ENCODE peak calls at places on chromosome 1, in four cellular contexts. E is HFFc6, W is NCI-H1436, T is ELF-1. M is an unnamed sample.

GRCh38 chr1:197557302-197557701 is 218.0 kb downstream of the DENND1B start:
- DNase-seq in E (peak; percentile 6), W (no peak), T (no peak), M (no peak)

GRCh38 chr1:228372183-228373003 is 34.2 kb downstream of the TRIM11 start:
- DNase-seq in E (no peak), W (no peak), T (no peak), M (no peak)

GRCh38 chr1:40315795-40316594 is 1.1 kb downstream of the COL9A2 start:
- DNase-seq in E (no peak), W (no peak), T (peak; percentile 63), M (no peak)

GRCh38 chr1:29237906-29238600 is 1.7 kb downstream of the PTPRU start:
- DNase-seq in E (no peak), W (no peak), T (peak; percentile 70), M (no peak)

GRCh38 chr1:44471911-44472439 is 66.9 kb downstream of the RNF220 start:
- DNase-seq in E (no peak), W (no peak), T (no peak), M (no peak)

GRCh38 chr1:20048563-20048962 is 21.4 kb upstream of the PLA2G5 start:
- DNase-seq in E (no peak), W (no peak), T (no peak), M (no peak)

GRCh38 chr1:2837316-2837715 is 35.8 kb upstream of the TTC34 start:
- DNase-seq in E (no peak), W (no peak), T (no peak), M (no peak)

GRCh38 chr1:20693623-20694022 is 24.2 kb downstream of the KIF17 start:
- DNase-seq in E (no peak), W (no peak), T (no peak), M (no peak)

GRCh38 chr1:201076036-201076435 is 36.2 kb downstream of the CACNA1S start:
- DNase-seq in E (no peak), W (no peak), T (no peak), M (no peak)

GRCh38 chr1:1768249-1768992 is 9.8 kb downstream of the NADK start:
- DNase-seq in E (no peak), W (no peak), T (no peak), M (no peak)

GRCh38 chr1:21254335-21254951 is 35.8 kb downstream of the ECE1 start:
- DNase-seq in E (no peak), W (no peak), T (no peak), M (no peak)

GRCh38 chr1:51301844-51302162 is 28.6 kb downstream of the TTC39A start:
- DNase-seq in E (no peak), W (no peak), T (no peak), M (no peak)

GRCh38 chr1:213715182-213715581 is 272.6 kb upstream of the PROX1 start:
- DNase-seq in E (no peak), W (no peak), T (no peak), M (no peak)

GRCh38 chr1:38700077-38700470 is 159.5 kb downstream of the RRAGC start:
- DNase-seq in E (no peak), W (no peak), T (no peak), M (no peak)

GRCh38 chr1:89757532-89757931 is 63.3 kb upstream of the LRRC8D start:
- DNase-seq in E (no peak), W (no peak), T (no peak), M (no peak)

GRCh38 chr1:214002472-214002871 is 14.7 kb downstream of the PROX1 start:
- DNase-seq in E (peak; percentile 22), W (peak; percentile 57), T (no peak), M (peak; percentile 69)

GRCh38 chr1:33338495-33339211 is 17.8 kb upstream of the A3GALT2 start:
- DNase-seq in E (peak; percentile 61), W (no peak), T (peak; percentile 86), M (no peak)

GRCh38 chr1:205042911-205043806 is at the start of gene CNTN2:
- DNase-seq in E (no peak), W (peak; percentile 80), T (peak; percentile 29), M (peak; percentile 3)

GRCh38 chr1:159015440-159015909 is 5.8 kb downstream of the IFI16 start:
- DNase-seq in E (peak; percentile 76), W (no peak), T (no peak), M (no peak)

GRCh38 chr1:100606438-100606837 is 68.5 kb downstream of the GPR88 start:
- DNase-seq in E (peak; percentile 59), W (no peak), T (peak; percentile 5), M (no peak)

GRCh38 chr1:9413143-9413876 is 120.6 kb downstream of the SPSB1 start:
- DNase-seq in E (peak; percentile 69), W (no peak), T (peak; percentile 76), M (no peak)

GRCh38 chr1:221228594-221228993 is 349.4 kb downstream of the HLX start:
- DNase-seq in E (no peak), W (no peak), T (peak; percentile 44), M (peak; percentile 84)

GRCh38 chr1:85330711-85331290 is 54.4 kb upstream of the BCL10 start:
- DNase-seq in E (peak; percentile 95), W (no peak), T (no peak), M (no peak)

GRCh38 chr1:19367584-19368041 is 55.5 kb downstream of the SLC66A1 start:
- DNase-seq in E (no peak), W (no peak), T (no peak), M (no peak)

GRCh38 chr1:62437273-62437945 is 560 bp downstream of the USP1 start:
- DNase-seq in E (no peak), W (no peak), T (no peak), M (no peak)

M was measured in NCI-H1417 treated with DMSO at 0.1 percent for 48 hours.